ENCODE peak calls at places on chromosome 13, in four cellular contexts. S is CD4-positive, alpha-beta T cell; W is NCI-H2171; F is anterior cingulate cortex. J is an unnamed sample.

GRCh38 chr13:33446821-33447481 is 161.4 kb upstream of the STARD13 start:
- DNase-seq in F (no peak), S (no peak), W (no peak), J (peak)

GRCh38 chr13:24161010-24161775 is 673 bp downstream of the SPATA13 start:
- DNase-seq in W (peak), S (peak), F (no peak), J (no peak)

GRCh38 chr13:26132756-26133155 is 80.9 kb upstream of the SHISA2 start:
- DNase-seq in S (no peak), W (no peak), F (no peak), J (peak)

GRCh38 chr13:102369303-102369702 is 32.5 kb downstream of the FGF14 start:
- DNase-seq in W (peak), S (no peak), F (no peak), J (no peak)

GRCh38 chr13:26561636-26562537 is 4.4 kb downstream of the WASF3 start:
- DNase-seq in F (no peak), S (no peak), W (no peak), J (no peak)

GRCh38 chr13:77034883-77035282 is 7.9 kb upstream of the FBXL3 start:
- DNase-seq in S (no peak), F (no peak), W (no peak), J (peak)

GRCh38 chr13:112968380-112968909 is 569 bp upstream of the MCF2L start:
- DNase-seq in W (peak), F (no peak), S (peak), J (no peak)

GRCh38 chr13:45207319-45207718 is 6.5 kb upstream of the KCTD4 start:
- DNase-seq in F (no peak), W (peak), S (no peak), J (no peak)

GRCh38 chr13:58994778-58995177 is 1169.0 kb downstream of the DIAPH3 start:
- DNase-seq in S (no peak), F (no peak), W (no peak), J (no peak)

GRCh38 chr13:50940509-50940908 is 30.9 kb downstream of the RNASEH2B start:
- DNase-seq in F (no peak), S (no peak), W (no peak), J (no peak)